ENCODE peak calls at places on chromosomes 5 and 9, in four cellular contexts. P is CD8-positive, alpha-beta T cell; C is uterus; U is cardiac fibroblast. H is an unnamed sample.

GRCh38 chr9:134067904-134068741 is at the start of gene BRD3:
- DNase-seq in P (peak; percentile 79), C (peak; percentile 80), U (peak; percentile 90), H (no peak)

GRCh38 chr9:117734523-117735314 is 30.5 kb downstream of the TLR4 start:
- DNase-seq in P (no peak), C (no peak), U (peak; percentile 25), H (no peak)

GRCh38 chr5:177232761-177233160 is 70.8 kb downstream of the RAB24 start:
- DNase-seq in P (no peak), C (no peak), U (peak; percentile 9), H (no peak)

GRCh38 chr5:10145922-10146321 is 103.8 kb downstream of the ATPSCKMT start:
- DNase-seq in P (no peak), C (no peak), U (peak; percentile 71), H (no peak)

GRCh38 chr9:93953492-93954435 is 1.4 kb downstream of the BARX1 start:
- DNase-seq in P (no peak), C (no peak), U (no peak), H (no peak)

GRCh38 chr5:95806687-95807086 is 15.8 kb downstream of the GLRX start:
- DNase-seq in P (no peak), C (no peak), U (no peak), H (no peak)

GRCh38 chr9:132849168-132849831 is 28.8 kb downstream of the AK8 start:
- DNase-seq in P (no peak), C (no peak), U (peak; percentile 49), H (no peak)

GRCh38 chr5:92800360-92800759 is 780.7 kb downstream of the NR2F1-AS1 start:
- DNase-seq in P (no peak), C (no peak), U (peak; percentile 20), H (no peak)

GRCh38 chr5:10439692-10440091 is 2.0 kb upstream of the ROPN1L start:
- DNase-seq in P (no peak), C (no peak), U (no peak), H (no peak)

GRCh38 chr5:69372394-69372793 is 2.8 kb downstream of the RAD17 start:
- DNase-seq in P (no peak), C (no peak), U (no peak), H (no peak)

GRCh38 chr5:32612134-32612888 is 27.0 kb downstream of the SUB1 start:
- DNase-seq in P (no peak), C (no peak), U (peak; percentile 23), H (no peak)

GRCh38 chr5:88667187-88668141 is 215.5 kb downstream of the MEF2C start:
- DNase-seq in P (no peak), C (no peak), U (no peak), H (no peak)

GRCh38 chr5:75338408-75338807 is 1.4 kb downstream of the HMGCR start:
- DNase-seq in P (no peak), C (no peak), U (no peak), H (no peak)

GRCh38 chr5:177350776-177351391 is 584 bp downstream of the LMAN2 start:
- DNase-seq in P (no peak), C (no peak), U (no peak), H (no peak)

GRCh38 chr5:54667136-54667535 is 149.6 kb downstream of the SNX18 start:
- DNase-seq in P (no peak), C (no peak), U (no peak), H (no peak)

GRCh38 chr5:625516-625915 is 13.4 kb downstream of the CEP72 start:
- DNase-seq in P (no peak), C (no peak), U (no peak), H (no peak)

GRCh38 chr5:21152611-21153010 is 1164.6 kb upstream of the CDH18 start:
- DNase-seq in P (no peak), C (no peak), U (peak; percentile 95), H (no peak)

GRCh38 chr9:74645007-74645639 is 148.0 kb downstream of the RORB start:
- DNase-seq in P (no peak), C (no peak), U (peak; percentile 15), H (no peak)

GRCh38 chr5:111892949-111893348 is 136.0 kb upstream of the NREP start:
- DNase-seq in P (no peak), C (no peak), U (peak; percentile 17), H (no peak)

GRCh38 chr5:145775893-145776444 is 59.2 kb downstream of the PRELID2 start:
- DNase-seq in P (no peak), C (no peak), U (peak; percentile 91), H (no peak)

GRCh38 chr5:135477594-135477993 is 25.4 kb upstream of the TIFAB start:
- DNase-seq in P (no peak), C (no peak), U (no peak), H (no peak)

GRCh38 chr9:33185406-33185805 is 18.3 kb upstream of the B4GALT1 start:
- DNase-seq in P (no peak), C (no peak), U (no peak), H (no peak)

GRCh38 chr5:179267071-179267670 is 78.1 kb downstream of the ADAMTS2 start:
- DNase-seq in P (no peak), C (peak; percentile 29), U (no peak), H (peak; percentile 20)
- TF ChIP-seq CTCF in P (no peak), C (no peak), U (no peak), H (no peak)

GRCh38 chr9:95344735-95345134 is 27.2 kb upstream of the FANCC start:
- DNase-seq in P (no peak), C (no peak), U (no peak), H (no peak)

GRCh38 chr9:95343725-95344287 is 26.3 kb upstream of the FANCC start:
- DNase-seq in P (no peak), C (no peak), U (no peak), H (no peak)

GRCh38 chr9:95338243-95338642 is 20.7 kb upstream of the FANCC start:
- DNase-seq in P (no peak), C (no peak), U (no peak), H (no peak)

GRCh38 chr9:95342571-95342970 is 25.1 kb upstream of the FANCC start:
- DNase-seq in P (no peak), C (no peak), U (no peak), H (no peak)

DNA sequence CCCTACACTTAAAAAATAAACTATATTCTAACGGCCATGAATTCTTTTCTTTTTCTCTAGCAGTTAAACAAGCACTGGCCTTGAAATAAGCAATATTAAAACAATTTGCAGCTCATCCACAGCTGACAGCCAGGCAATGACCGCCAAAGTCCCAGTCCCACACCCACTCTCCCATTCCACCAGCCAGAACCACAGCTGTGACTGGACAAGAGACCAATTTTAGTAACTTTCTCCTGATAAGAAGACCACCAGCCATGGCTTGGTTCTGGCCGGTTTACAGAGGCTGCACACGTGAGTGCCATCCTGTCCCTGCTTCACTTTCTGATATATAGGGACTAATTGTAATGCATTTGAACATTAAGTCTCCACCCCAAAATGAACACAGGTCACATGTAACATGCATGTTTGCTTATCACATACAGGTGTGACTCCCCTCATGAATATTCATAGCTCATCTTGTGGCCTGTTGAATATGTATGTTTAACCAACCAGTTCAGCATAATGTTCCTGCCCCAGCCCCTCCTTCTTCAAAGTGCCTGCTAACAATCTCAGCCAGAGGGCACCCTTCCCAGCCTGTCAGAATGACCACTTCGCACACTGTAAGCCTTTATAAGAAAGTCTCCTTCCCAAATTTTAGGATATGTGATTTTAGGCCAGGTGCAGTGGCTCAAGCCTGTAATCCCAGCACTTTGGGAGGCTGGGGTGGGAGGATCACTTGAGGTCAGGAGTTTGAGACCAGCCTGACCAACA is 23.9 kb upstream of the FANCC start:
- DNase-seq in P (no peak), C (no peak), U (peak; percentile 59), H (no peak)
- TF ChIP-seq CTCF in P (no peak), C (no peak), U (peak; percentile 38), H (no peak)

GRCh38 chr9:135474915-135475314 is 4.7 kb upstream of the PPP1R26 start:
- DNase-seq in P (no peak), C (no peak), U (no peak), H (no peak)
- TF ChIP-seq CTCF in P (peak; percentile 21), C (no peak), U (peak; percentile 28), H (no peak)

DNA sequence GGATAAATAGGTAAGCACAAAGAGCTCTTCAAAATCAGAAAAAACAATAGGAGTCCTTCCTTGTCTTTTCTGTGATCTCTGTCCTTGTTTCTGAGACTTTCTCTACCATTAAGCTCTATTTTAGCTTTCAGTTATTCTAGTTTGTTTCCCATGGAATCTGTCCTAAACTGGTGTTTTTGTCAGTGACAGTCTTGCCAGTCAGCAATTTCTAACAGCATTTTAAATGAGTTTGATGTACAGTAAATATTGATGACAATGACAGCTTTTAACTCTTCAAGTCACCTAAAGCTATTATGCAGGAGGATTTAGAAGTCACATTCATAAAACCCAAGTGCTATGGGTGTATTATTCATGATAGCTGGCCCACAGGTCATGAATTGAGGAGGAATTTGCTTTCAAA is 17.9 kb downstream of the TIGD6 start:
- DNase-seq in P (no peak), C (no peak), U (no peak), H (no peak)
- TF ChIP-seq CTCF in P (no peak), C (no peak), U (no peak), H (no peak)

DNA sequence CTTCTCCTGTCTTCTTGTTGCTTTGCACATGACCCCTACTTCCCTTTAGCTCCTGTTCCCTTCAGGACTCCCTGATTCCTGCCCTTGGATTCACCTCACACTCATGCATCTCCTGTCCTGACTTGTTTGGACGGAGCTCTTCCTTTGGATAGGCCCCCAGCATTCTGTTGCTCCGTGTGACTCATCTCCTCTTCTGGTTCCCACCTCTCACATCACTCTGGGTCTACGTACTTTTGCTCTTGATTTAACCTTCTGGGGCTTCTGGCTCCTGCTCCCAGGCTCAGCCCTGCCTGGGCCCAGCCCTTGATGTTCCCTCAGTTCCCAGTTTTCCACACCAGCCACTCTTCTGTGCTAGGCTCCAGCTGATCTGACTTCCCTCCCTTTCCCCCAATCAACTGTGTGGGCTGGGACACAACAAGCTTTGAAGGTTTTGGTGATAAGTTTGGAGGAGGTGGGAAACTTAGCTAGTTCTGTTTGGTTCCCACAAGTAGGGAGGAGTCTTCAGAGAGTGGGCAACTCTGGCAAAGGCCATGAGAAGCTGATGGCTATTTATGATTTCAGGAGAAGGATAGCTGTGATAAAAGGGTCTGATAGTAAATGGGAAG is 331.5 kb downstream of the ARHGEF28 start:
- DNase-seq in P (no peak), C (no peak), U (no peak), H (no peak)
- TF ChIP-seq CTCF in P (no peak), C (no peak), U (no peak), H (no peak)

GRCh38 chr9:35071814-35072460 is 488 bp downstream of the VCP start:
- DNase-seq in P (peak; percentile 59), C (peak; percentile 80), U (peak; percentile 91), H (peak; percentile 70)
- TF ChIP-seq CTCF in P (peak; percentile 43), C (peak; percentile 47), U (no peak), H (no peak)

GRCh38 chr5:2207109-2207399 is 324.3 kb upstream of the IRX4 start:
- DNase-seq in P (no peak), C (no peak), U (no peak), H (no peak)

GRCh38 chr5:2207416-2207950 is 324.8 kb upstream of the IRX4 start:
- DNase-seq in P (no peak), C (no peak), U (no peak), H (no peak)

GRCh38 chr5:2206244-2207108 is 323.8 kb upstream of the IRX4 start:
- DNase-seq in P (no peak), C (no peak), U (no peak), H (no peak)

GRCh38 chr5:2205596-2205995 is 322.9 kb upstream of the IRX4 start:
- DNase-seq in P (no peak), C (no peak), U (no peak), H (no peak)

GRCh38 chr5:2207966-2208544 is 325.3 kb upstream of the IRX4 start:
- DNase-seq in P (no peak), C (no peak), U (no peak), H (no peak)
- TF ChIP-seq CTCF in P (no peak), C (no peak), U (no peak), H (no peak)

GRCh38 chr5:142324377-142324870 is 397 bp downstream of the SPRY4 start:
- DNase-seq in P (no peak), C (peak; percentile 33), U (no peak), H (no peak)
- TF ChIP-seq CTCF in P (no peak), C (peak; percentile 32), U (peak; percentile 5), H (no peak)

H was measured in omental fat pad.